ENCODE peak calls at places on chromosomes 7 and 10, in nine cellular contexts. C is GM23248; Z is activated CD4-positive, alpha-beta T cell treated with anti-CD3 and anti-CD28 coated beads, Interleukin-2, amount 50 U/mL, for 1 hour; T is H9; N is NCI-H82; U is fibroblast of lung; X is left ventricle myocardium inferior; J is GM10248; R is T-helper 17 cell. Q is an unnamed sample.
A peak's percentile ranks its signal among the peaks of the same experiment; 100 is the strongest.

GRCh38 chr10:128263891-128264688 is 137.9 kb upstream of the MKI67 start:
- DNase-seq in Z (peak; percentile 36), J (peak; percentile 38), C (peak; percentile 71), R (peak; percentile 23), N (peak; percentile 64), X (peak; percentile 56), U (peak; percentile 50), T (peak; percentile 77), Q (peak; percentile 46)

GRCh38 chr7:24477807-24478655 is 95.2 kb upstream of the PALS2 start:
- DNase-seq in N (no peak), Z (no peak), T (peak; percentile 67), U (peak; percentile 92), X (no peak), C (peak; percentile 88), J (no peak), R (no peak), Q (no peak)

GRCh38 chr7:55285665-55286064 is 79.5 kb upstream of the LANCL2 start:
- DNase-seq in C (no peak), N (no peak), J (no peak), Z (no peak), U (no peak), X (no peak), R (no peak), T (no peak), Q (no peak)

GRCh38 chr10:126127630-126128029 is 231.3 kb downstream of the FANK1 start:
- DNase-seq in T (no peak), U (no peak), J (no peak), R (no peak), N (no peak), C (no peak), X (no peak), Z (no peak), Q (no peak)

GRCh38 chr7:20786779-20787651 is at the start of gene SP8:
- DNase-seq in U (no peak), J (peak; percentile 47), C (peak; percentile 33), X (no peak), Z (no peak), R (no peak), T (peak; percentile 84), N (peak; percentile 70), Q (no peak)

GRCh38 chr7:150324366-150324961 is 1.1 kb upstream of the ACTR3C start:
- DNase-seq in Z (no peak), R (no peak), N (peak; percentile 61), C (no peak), X (no peak), J (peak; percentile 17), T (no peak), U (no peak), Q (no peak)

GRCh38 chr10:42830237-42830636 is 47.6 kb downstream of the BMS1 start:
- DNase-seq in R (no peak), Z (no peak), J (no peak), N (no peak), C (no peak), T (no peak), X (peak; percentile 17), U (no peak), Q (no peak)

GRCh38 chr10:100983868-100984669 is 3.2 kb downstream of the MRPL43 start:
- DNase-seq in Z (no peak), X (no peak), U (no peak), J (no peak), C (no peak), T (no peak), R (no peak), N (no peak), Q (no peak)

GRCh38 chr7:134618756-134619530 is 27.7 kb upstream of the BPGM start:
- DNase-seq in T (no peak), N (no peak), J (no peak), R (no peak), U (peak; percentile 51), C (peak; percentile 88), Z (no peak), X (no peak), Q (no peak)

GRCh38 chr10:110306452-110306768 is 1.7 kb upstream of the SMNDC1 start:
- DNase-seq in U (no peak), N (no peak), Z (no peak), J (no peak), C (no peak), R (no peak), T (no peak), X (no peak), Q (no peak)

GRCh38 chr7:51045319-51046102 is 262.8 kb upstream of the GRB10 start:
- DNase-seq in U (peak; percentile 51), X (no peak), J (no peak), R (no peak), C (peak; percentile 30), Z (no peak), T (no peak), N (no peak), Q (no peak)

GRCh38 chr10:102626026-102626686 is 18.1 kb upstream of the TRIM8 start:
- DNase-seq in C (no peak), R (no peak), J (no peak), X (no peak), T (no peak), Z (no peak), N (no peak), U (no peak), Q (no peak)

GRCh38 chr7:31074403-31074802 is 22.3 kb downstream of the ADCYAP1R1 start:
- DNase-seq in X (peak; percentile 78), C (no peak), Z (no peak), R (no peak), N (peak; percentile 7), U (no peak), J (no peak), T (no peak), Q (no peak)

GRCh38 chr10:126392068-126392467 is 3.8 kb upstream of the ADAM12 start:
- DNase-seq in C (no peak), U (no peak), T (no peak), X (no peak), Z (no peak), R (no peak), N (no peak), J (no peak), Q (no peak)

GRCh38 chr10:100349087-100349486 is 2.1 kb downstream of the SCD start:
- DNase-seq in T (no peak), C (no peak), N (no peak), X (no peak), U (no peak), R (no peak), Z (no peak), J (no peak), Q (no peak)

GRCh38 chr7:101172005-101172853 is 6.9 kb upstream of the VGF start:
- DNase-seq in J (no peak), R (no peak), T (peak; percentile 69), N (no peak), C (no peak), X (no peak), Z (no peak), U (no peak), Q (no peak)

GRCh38 chr7:104034679-104035078 is 45.2 kb upstream of the RELN start:
- DNase-seq in J (no peak), R (no peak), U (no peak), N (no peak), Z (no peak), T (no peak), X (no peak), C (no peak), Q (no peak)

GRCh38 chr10:122286872-122287271 is 15.8 kb downstream of the BTBD16 start:
- DNase-seq in R (no peak), T (peak; percentile 61), N (no peak), U (peak; percentile 68), J (no peak), X (peak; percentile 36), C (peak; percentile 91), Z (no peak), Q (peak; percentile 60)

GRCh38 chr7:116025098-116025809 is 5.3 kb downstream of the TFEC start:
- DNase-seq in Z (no peak), N (no peak), J (no peak), C (peak; percentile 1), R (no peak), X (no peak), T (no peak), U (peak; percentile 51), Q (no peak)

GRCh38 chr10:52979295-52980025 is 206.9 kb upstream of the MBL2 start:
- DNase-seq in J (no peak), C (no peak), R (no peak), U (no peak), N (no peak), Z (no peak), X (no peak), T (no peak), Q (no peak)

GRCh38 chr10:1270490-1270889 is 214.3 kb downstream of the WDR37 start:
- DNase-seq in R (no peak), J (no peak), Z (no peak), C (no peak), N (no peak), X (no peak), T (no peak), U (no peak), Q (no peak)

GRCh38 chr7:29893351-29894005 is 87.2 kb downstream of the WIPF3 start:
- DNase-seq in Z (no peak), C (no peak), R (no peak), U (no peak), J (no peak), N (no peak), T (no peak), X (no peak), Q (no peak)

GRCh38 chr10:4429538-4429937 is 396.5 kb upstream of the AKR1E2 start:
- DNase-seq in T (no peak), X (no peak), U (peak; percentile 21), C (no peak), N (peak; percentile 2), Z (no peak), J (no peak), R (no peak), Q (no peak)

GRCh38 chr10:122515588-122516231 is 44.8 kb upstream of the DMBT1 start:
- DNase-seq in Z (peak; percentile 50), C (peak; percentile 49), R (peak; percentile 45), J (peak; percentile 45), X (peak; percentile 39), N (no peak), U (no peak), T (no peak), Q (no peak)

GRCh38 chr7:85748861-85749260 is 562.0 kb upstream of the SEMA3D start:
- DNase-seq in U (no peak), N (no peak), T (no peak), J (no peak), R (no peak), C (no peak), Z (no peak), X (no peak), Q (no peak)

GRCh38 chr10:110634527-110635209 is 9.5 kb upstream of the RBM20 start:
- DNase-seq in N (no peak), J (no peak), C (no peak), R (no peak), Z (no peak), X (peak; percentile 77), T (no peak), U (no peak), Q (no peak)

GRCh38 chr7:14836006-14836405 is 66.5 kb downstream of the DGKB start:
- DNase-seq in J (no peak), R (no peak), N (no peak), X (no peak), Z (no peak), T (no peak), U (peak; percentile 26), C (peak; percentile 10), Q (no peak)

GRCh38 chr7:35255417-35255798 is 1.5 kb upstream of the TBX20 start:
- DNase-seq in U (no peak), N (no peak), C (no peak), R (no peak), T (peak; percentile 41), J (no peak), X (no peak), Z (no peak), Q (no peak)

GRCh38 chr7:97971120-97971989 is 18.6 kb downstream of the OCM2 start:
- DNase-seq in N (peak; percentile 54), U (peak; percentile 33), J (peak; percentile 44), C (peak; percentile 45), Z (no peak), X (no peak), R (no peak), T (no peak), Q (no peak)

GRCh38 chr10:129385600-129385999 is 81.4 kb upstream of the MGMT start:
- DNase-seq in U (no peak), C (no peak), T (no peak), N (no peak), Z (no peak), R (no peak), J (no peak), X (no peak), Q (no peak)

GRCh38 chr7:29864668-29865067 is 58.4 kb downstream of the WIPF3 start:
- DNase-seq in N (no peak), X (no peak), J (no peak), T (no peak), Z (no peak), U (no peak), C (no peak), R (no peak), Q (no peak)